ENCODE peak calls at places on chromosomes 5 and 9, in four cellular contexts. D is K562, B is GM12878, I is HL-60. Q is an unnamed sample.
A peak's percentile ranks its signal among the peaks of the same experiment; 100 is the strongest.

GRCh38 chr5:74232281-74232680 is 408.2 kb downstream of the ENC1 start:
- DNase-seq in D (no peak), B (no peak), I (no peak), Q (no peak)

GRCh38 chr5:116990010-116990409 is 415.4 kb upstream of the SEMA6A start:
- DNase-seq in D (no peak), B (no peak), I (no peak), Q (no peak)

GRCh38 chr5:88661870-88662207 is 221.1 kb downstream of the MEF2C start:
- DNase-seq in D (no peak), B (no peak), I (no peak), Q (no peak)

GRCh38 chr5:127031863-127032232 is 1.5 kb upstream of the MARCHF3 start:
- DNase-seq in D (no peak), B (no peak), I (no peak), Q (no peak)

GRCh38 chr5:179867079-179867465 is 8.5 kb upstream of the MRNIP start:
- DNase-seq in D (no peak), B (no peak), I (no peak), Q (no peak)

GRCh38 chr9:38641985-38642864 is 21.8 kb upstream of the ANKRD18A start:
- DNase-seq in D (peak; percentile 9), B (no peak), I (peak; percentile 70), Q (no peak)

GRCh38 chr9:35470894-35471293 is 19.0 kb upstream of the RUSC2 start:
- DNase-seq in D (no peak), B (no peak), I (no peak), Q (no peak)

GRCh38 chr5:68171101-68171558 is 44.4 kb upstream of the PIK3R1 start:
- DNase-seq in D (no peak), B (no peak), I (no peak), Q (no peak)

GRCh38 chr5:96520345-96520744 is 87.3 kb upstream of the PCSK1 start:
- DNase-seq in D (no peak), B (no peak), I (no peak), Q (no peak)

GRCh38 chr5:50807661-50808060 is 141.2 kb downstream of the PARP8 start:
- DNase-seq in D (no peak), B (no peak), I (no peak), Q (no peak)

GRCh38 chr5:169429044-169429443 is 128.1 kb upstream of the SLIT3 start:
- DNase-seq in D (no peak), B (no peak), I (no peak), Q (no peak)

GRCh38 chr5:31412324-31412723 is 119.6 kb downstream of the DROSHA start:
- DNase-seq in D (no peak), B (no peak), I (no peak), Q (no peak)

DNA sequence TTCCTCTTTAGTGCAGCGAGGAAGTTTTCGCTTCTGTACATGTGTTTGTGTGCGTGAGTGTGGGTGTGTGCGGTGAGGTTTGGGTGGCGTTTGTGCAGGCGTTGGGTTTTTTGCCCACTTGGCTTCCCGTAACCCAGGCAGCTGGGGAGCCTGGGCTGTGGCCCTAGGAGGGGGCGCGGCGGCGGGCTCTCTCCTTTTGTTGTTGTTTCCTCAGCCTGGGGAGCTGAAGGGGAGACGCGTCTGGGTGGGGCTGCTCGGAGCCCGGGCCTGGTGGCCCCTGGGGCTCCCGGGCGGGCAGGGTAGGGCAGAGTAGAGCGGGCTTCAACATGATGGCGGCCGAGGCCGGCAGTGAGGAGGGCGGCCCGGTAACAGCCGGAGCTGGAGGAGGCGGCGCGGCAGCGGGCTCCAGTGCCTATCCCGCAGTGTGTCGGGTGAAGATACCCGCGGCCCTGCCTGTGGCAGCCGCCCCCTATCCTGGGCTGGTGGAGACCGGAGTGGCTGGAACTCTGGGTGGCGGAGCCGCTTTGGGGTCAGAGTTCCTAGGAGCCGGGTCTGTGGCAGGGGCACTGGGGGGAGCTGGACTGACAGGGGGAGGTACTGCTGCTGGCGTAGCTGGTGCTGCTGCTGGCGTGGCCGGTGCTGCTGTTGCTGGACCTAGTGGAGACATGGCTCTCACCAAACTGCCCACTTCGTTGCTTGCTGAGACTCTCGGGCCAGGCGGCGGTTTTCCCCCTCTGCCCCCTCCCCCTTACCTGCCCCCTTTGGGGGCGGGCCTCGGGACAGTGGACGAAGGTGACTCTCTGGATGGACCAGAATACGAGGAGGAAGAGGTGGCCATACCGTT is 665 bp downstream of the RASA1 start:
- DNase-seq in D (peak; percentile 56), B (peak; percentile 51), I (peak; percentile 64), Q (peak; percentile 55)
- TF ChIP-seq POLR2AphosphoS5 in D (no peak), B (peak; percentile 78), I (no peak), Q (peak; percentile 61)

DNA sequence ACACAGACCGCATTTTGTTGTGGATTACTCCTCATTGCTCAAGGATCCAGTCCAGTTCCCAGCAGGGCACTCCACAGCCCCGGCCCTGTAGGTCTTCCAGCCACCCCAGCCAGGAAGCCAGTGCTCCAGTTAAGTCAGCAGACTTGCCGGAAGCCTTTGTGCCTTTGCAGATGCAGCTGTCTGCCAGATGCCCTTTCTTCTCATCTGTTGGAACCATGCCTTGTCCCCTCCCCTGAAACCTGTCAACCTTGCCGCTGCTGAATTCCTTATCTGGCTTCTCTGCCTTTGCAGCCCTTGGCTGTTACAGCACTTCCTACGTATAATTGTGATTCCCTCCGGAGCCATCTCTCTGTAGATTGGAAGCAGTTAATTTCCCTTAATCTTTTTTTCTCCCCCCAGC is 28.4 kb downstream of the PSAT1 start:
- DNase-seq in D (peak; percentile 61), B (no peak), I (no peak), Q (no peak)
- TF ChIP-seq SPI1 in D (no peak), B (no peak), I (no peak), Q (no peak)

DNA sequence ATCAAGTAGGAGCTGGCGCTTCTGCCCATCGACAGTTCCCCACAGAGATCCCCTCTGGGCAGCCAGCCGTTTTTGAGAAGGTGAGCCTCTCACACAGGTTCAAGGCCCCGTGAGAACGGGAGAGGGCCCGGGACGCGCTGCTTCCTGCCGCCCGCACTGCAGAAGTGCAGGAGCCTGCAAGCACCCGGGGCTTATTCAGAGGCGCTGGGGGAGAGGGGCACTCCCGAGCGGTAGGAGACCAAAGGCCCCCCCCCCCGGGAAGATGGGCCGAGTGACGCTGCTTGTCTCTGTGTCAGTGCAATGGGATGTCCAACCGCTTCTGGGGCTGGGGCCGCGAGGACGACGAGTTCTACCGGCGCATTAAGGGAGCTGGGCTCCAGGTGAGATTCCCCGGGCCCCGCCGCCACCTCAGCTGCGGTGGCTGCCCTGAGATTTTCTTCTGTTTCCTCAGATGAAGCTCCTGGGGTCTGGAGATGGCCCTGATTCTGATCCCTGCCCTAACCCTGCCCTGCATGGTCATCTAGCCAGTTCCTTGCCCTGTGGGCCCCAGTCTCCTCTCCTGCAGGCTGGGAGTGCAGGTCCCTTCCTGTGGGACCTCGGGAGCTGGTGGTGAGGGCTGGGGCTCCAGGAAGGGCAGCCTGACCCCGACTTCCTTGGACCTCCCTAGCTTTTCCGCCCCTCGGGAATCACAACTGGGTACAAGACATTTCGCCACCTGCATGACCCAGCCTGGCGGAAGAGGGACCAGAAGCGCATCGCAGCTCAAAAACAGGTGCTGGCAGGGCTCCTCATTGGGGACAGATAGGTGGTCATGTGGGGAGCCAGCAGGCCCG is 8.5 kb downstream of the B4GALT7 start:
- DNase-seq in D (no peak), B (no peak), I (no peak), Q (no peak)
- TF ChIP-seq POLR2AphosphoS5 in D (no peak), B (no peak), I (no peak), Q (no peak)

DNA sequence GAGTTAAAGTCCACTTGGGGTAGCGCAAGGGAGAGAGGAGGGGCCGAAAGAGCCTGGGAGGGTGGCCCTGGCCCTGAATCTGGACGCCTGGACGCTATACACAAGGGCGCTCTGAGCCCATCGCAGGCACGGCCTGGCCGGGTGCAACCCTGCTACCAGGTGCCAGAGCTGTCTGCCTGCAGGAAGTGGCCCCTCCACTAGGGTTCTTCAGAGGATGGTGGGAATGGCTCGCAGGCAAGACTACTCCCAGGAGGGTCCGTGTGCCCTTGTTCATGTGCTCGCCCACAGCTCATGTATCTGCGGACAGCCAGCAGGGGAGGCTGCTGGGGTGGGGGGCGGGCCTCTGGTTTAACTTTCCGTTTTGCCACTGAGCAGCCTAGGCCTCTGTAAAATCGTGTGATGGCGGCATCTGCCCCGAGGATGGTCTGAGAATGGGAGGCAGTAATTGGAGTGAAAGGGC is 1.4 kb upstream of the NKD2 start:
- DNase-seq in D (no peak), B (no peak), I (no peak), Q (no peak)
- TF ChIP-seq SPI1 in D (no peak), B (no peak), I (no peak), Q (no peak)